ENCODE peak calls at places on chromosomes 3 and 15, in four cellular contexts. L is sigmoid colon, R is stomach, W is A549. N is an unnamed sample.
A peak's percentile ranks its signal among the peaks of the same experiment; 100 is the strongest.

GRCh38 chr3:105762749-105763673 is 105.8 kb downstream of the CBLB start:
- DNase-seq in L (no peak), R (no peak), W (no peak), N (no peak)

GRCh38 chr3:49276475-49277356 is at the start of gene C3orf62:
- DNase-seq in L (peak; percentile 96), R (peak; percentile 90), W (peak; percentile 66), N (peak; percentile 92)

GRCh38 chr3:108088697-108089096 is 2.1 kb downstream of the CD47 start:
- DNase-seq in L (no peak), R (no peak), W (no peak), N (no peak)

GRCh38 chr15:29669823-29670222 is 152.4 kb downstream of the TJP1 start:
- DNase-seq in L (no peak), R (no peak), W (peak; percentile 69), N (no peak)

GRCh38 chr3:24683511-24684384 is 189.1 kb upstream of the THRB start:
- DNase-seq in L (no peak), R (no peak), W (peak; percentile 67), N (no peak)

GRCh38 chr3:60779637-60780036 is 471.6 kb downstream of the FHIT start:
- DNase-seq in L (no peak), R (no peak), W (no peak), N (no peak)

GRCh38 chr3:77524467-77524866 is 484.6 kb downstream of the ROBO2 start:
- DNase-seq in L (no peak), R (no peak), W (no peak), N (no peak)

GRCh38 chr15:60673918-60674558 is 195.1 kb upstream of the ICE2 start:
- DNase-seq in L (peak; percentile 76), R (peak; percentile 43), W (peak; percentile 58), N (peak; percentile 74)

GRCh38 chr15:66566963-66567531 is 1.2 kb upstream of the LCTL start:
- DNase-seq in L (no peak), R (peak; percentile 65), W (peak; percentile 81), N (peak; percentile 56)

GRCh38 chr3:10219737-10220136 is 28.5 kb upstream of the TATDN2 start:
- DNase-seq in L (no peak), R (no peak), W (no peak), N (no peak)

GRCh38 chr3:56428667-56429066 is 39.6 kb downstream of the ERC2 start:
- DNase-seq in L (no peak), R (no peak), W (no peak), N (no peak)

GRCh38 chr15:31977812-31978662 is 52.3 kb upstream of the CHRNA7 start:
- DNase-seq in L (no peak), R (peak; percentile 73), W (peak; percentile 69), N (peak; percentile 70)

GRCh38 chr3:32660634-32661033 is 24.4 kb upstream of the CNOT10 start:
- DNase-seq in L (no peak), R (no peak), W (no peak), N (no peak)

GRCh38 chr15:22979069-22979698 is 984 bp downstream of the CYFIP1 start:
- DNase-seq in L (peak; percentile 72), R (peak; percentile 72), W (peak; percentile 73), N (peak; percentile 48)

GRCh38 chr15:100658895-100659294 is 56.5 kb downstream of the ASB7 start:
- DNase-seq in L (no peak), R (no peak), W (no peak), N (no peak)

GRCh38 chr3:183800221-183800863 is 25.0 kb downstream of the MAP6D1 start:
- DNase-seq in L (no peak), R (no peak), W (no peak), N (no peak)

GRCh38 chr3:126107960-126108688 is 24.2 kb upstream of the SLC41A3 start:
- DNase-seq in L (peak; percentile 46), R (no peak), W (no peak), N (no peak)

GRCh38 chr15:65828566-65828965 is 36.5 kb upstream of the DENND4A start:
- DNase-seq in L (no peak), R (no peak), W (no peak), N (no peak)

GRCh38 chr3:125414671-125415070 is 39.5 kb upstream of the ZNF148 start:
- DNase-seq in L (no peak), R (no peak), W (no peak), N (no peak)

GRCh38 chr3:103308921-103309320 is 874.1 kb downstream of the ZPLD1 start:
- DNase-seq in L (no peak), R (no peak), W (peak; percentile 1), N (no peak)

GRCh38 chr3:194407423-194407822 is 8.4 kb upstream of the GP5 start:
- DNase-seq in L (no peak), R (peak; percentile 56), W (no peak), N (no peak)

GRCh38 chr3:159911011-159911663 is 77.5 kb upstream of the IL12A start:
- DNase-seq in L (no peak), R (no peak), W (no peak), N (no peak)

GRCh38 chr3:11718582-11719405 is 75.1 kb upstream of the VGLL4 start:
- DNase-seq in L (peak; percentile 77), R (peak; percentile 69), W (peak; percentile 58), N (peak; percentile 41)

GRCh38 chr3:169365993-169366915 is 297.3 kb downstream of the MECOM start:
- DNase-seq in L (no peak), R (peak; percentile 46), W (no peak), N (no peak)

GRCh38 chr3:179464296-179465092 is 13.2 kb upstream of the GNB4 start:
- DNase-seq in L (no peak), R (no peak), W (no peak), N (no peak)

GRCh38 chr3:127646501-127647046 is 17.6 kb downstream of the PODXL2 start:
- DNase-seq in L (no peak), R (no peak), W (no peak), N (no peak)

GRCh38 chr3:98764692-98765002 is 1.5 kb downstream of the ST3GAL6 start:
- DNase-seq in L (no peak), R (no peak), W (no peak), N (no peak)

GRCh38 chr3:151838574-151839312 is 24.8 kb downstream of the AADAC start:
- DNase-seq in L (peak; percentile 66), R (peak; percentile 61), W (peak; percentile 89), N (peak; percentile 36)

GRCh38 chr15:49923671-49924070 is 195.4 kb downstream of the ATP8B4 start:
- DNase-seq in L (no peak), R (no peak), W (no peak), N (no peak)

GRCh38 chr15:71149645-71150557 is 34.6 kb downstream of the THSD4 start:
- DNase-seq in L (no peak), R (peak; percentile 81), W (no peak), N (no peak)

GRCh38 chr3:128329491-128330300 is 137.0 kb downstream of the DNAJB8 start:
- DNase-seq in L (peak; percentile 64), R (no peak), W (no peak), N (no peak)

GRCh38 chr3:112734718-112735350 is 93.9 kb upstream of the CCDC80 start:
- DNase-seq in L (peak; percentile 71), R (peak; percentile 65), W (peak; percentile 90), N (peak; percentile 40)

GRCh38 chr3:85050806-85051205 is 92.0 kb downstream of the CADM2 start:
- DNase-seq in L (no peak), R (no peak), W (no peak), N (no peak)

GRCh38 chr15:40266828-40267304 is 16.0 kb downstream of the ANKRD63 start:
- DNase-seq in L (peak; percentile 93), R (peak; percentile 57), W (peak; percentile 75), N (peak; percentile 75)

GRCh38 chr15:22908830-22909229 is 70.4 kb downstream of the NIPA2 start:
- DNase-seq in L (no peak), R (no peak), W (no peak), N (no peak)

GRCh38 chr3:149534671-149535394 is 60.3 kb downstream of the TM4SF4 start:
- DNase-seq in L (peak; percentile 75), R (no peak), W (peak; percentile 86), N (no peak)

DNA sequence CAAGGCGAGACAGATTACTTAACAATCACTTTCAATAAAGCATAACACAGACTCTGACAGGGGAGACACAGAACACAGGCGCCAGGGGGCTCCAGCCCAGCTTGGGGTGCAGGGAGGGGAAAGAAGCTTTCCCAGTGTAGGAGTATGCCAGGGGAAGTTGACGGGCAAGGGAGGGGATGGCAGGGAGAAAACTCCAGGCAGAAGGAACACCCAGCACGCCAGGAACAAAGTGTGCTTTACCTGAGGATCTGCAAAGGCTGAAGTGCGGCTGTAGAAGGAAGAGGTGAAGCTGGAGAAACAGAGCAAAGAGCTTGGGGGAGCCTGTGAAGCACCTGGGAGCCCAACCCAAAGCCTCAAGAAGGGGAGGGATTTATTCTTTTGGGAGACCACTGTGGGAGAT is 12.1 kb downstream of the RGMA start:
- DNase-seq in L (no peak), R (no peak), W (no peak), N (no peak)
- TF ChIP-seq EP300 in L (no peak), R (no peak), W (no peak), N (no peak)

DNA sequence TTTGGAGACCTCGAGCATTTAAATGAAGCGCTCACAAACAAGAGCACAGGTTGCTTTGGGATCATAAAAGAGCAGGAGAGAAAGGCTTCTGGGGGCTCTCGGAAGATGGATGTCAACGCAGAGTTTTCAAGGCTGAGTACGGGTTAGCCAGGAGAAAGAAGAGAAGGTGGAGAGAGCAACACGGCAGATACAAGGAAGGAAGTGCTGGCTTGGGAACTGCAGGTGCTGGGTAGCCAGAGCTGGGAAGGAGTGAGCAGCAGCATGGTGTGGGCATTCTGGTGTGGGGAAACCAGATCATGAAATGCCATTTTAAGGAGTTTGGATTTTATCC is 580 bp upstream of the RUBCN start:
- DNase-seq in L (no peak), R (no peak), W (no peak), N (no peak)
- TF ChIP-seq EP300 in L (no peak), R (no peak), W (no peak), N (no peak)

GRCh38 chr3:158743664-158744566 is 11.7 kb upstream of the RARRES1 start:
- DNase-seq in L (no peak), R (no peak), W (no peak), N (no peak)
- TF ChIP-seq EP300 in L (no peak), R (no peak), W (no peak), N (no peak)

DNA sequence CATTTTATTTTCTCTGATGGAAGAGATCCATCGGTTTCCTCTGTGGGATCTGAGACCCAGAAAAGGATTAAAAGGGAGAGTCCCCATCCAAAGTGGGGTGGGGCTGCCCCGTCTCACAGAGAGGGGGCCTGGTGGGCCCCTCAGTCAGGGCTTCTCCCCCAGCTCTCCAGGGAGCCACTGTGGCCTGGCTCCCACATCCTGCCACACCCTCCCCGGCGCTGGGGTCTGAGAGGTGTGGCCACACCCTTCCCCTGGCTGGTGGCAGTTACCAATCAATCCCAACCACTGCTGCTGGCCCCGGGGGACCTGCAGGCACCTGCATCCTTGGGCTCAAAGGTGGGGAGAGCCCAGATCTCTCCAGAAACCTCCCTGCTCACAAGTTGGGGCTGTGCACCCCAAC is 161.8 kb upstream of the IQSEC1 start:
- DNase-seq in L (no peak), R (no peak), W (no peak), N (no peak)
- TF ChIP-seq EP300 in L (no peak), R (no peak), W (no peak), N (no peak)

GRCh38 chr15:79962178-79962577 is 8.8 kb downstream of the BCL2A1 start:
- DNase-seq in L (no peak), R (no peak), W (no peak), N (no peak)

GRCh38 chr15:79965836-79966630 is 5.0 kb downstream of the BCL2A1 start:
- DNase-seq in L (no peak), R (no peak), W (peak; percentile 92), N (no peak)

GRCh38 chr15:79967331-79968182 is 3.4 kb downstream of the BCL2A1 start:
- DNase-seq in L (no peak), R (no peak), W (no peak), N (no peak)

GRCh38 chr15:79966634-79967330 is 4.2 kb downstream of the BCL2A1 start:
- DNase-seq in L (no peak), R (no peak), W (no peak), N (no peak)

GRCh38 chr15:79964232-79964820 is 6.7 kb downstream of the BCL2A1 start:
- DNase-seq in L (no peak), R (no peak), W (no peak), N (no peak)
- TF ChIP-seq EP300 in L (no peak), R (no peak), W (no peak), N (no peak)